ENCODE peak calls at places on chromosomes 16 and 17, in five cellular contexts. S, K, J, O and E are unnamed samples.

GRCh38 chr17:32794533-32795246 is 82.2 kb downstream of the MYO1D start:
- DNase-seq in S (no peak), K (no peak), J (no peak), O (no peak), E (no peak)

GRCh38 chr17:17906418-17907215 is 65.6 kb downstream of the TOM1L2 start:
- DNase-seq in S (no peak), K (no peak), J (peak), O (no peak), E (no peak)

GRCh38 chr16:25135239-25135878 is 23.8 kb downstream of the LCMT1 start:
- DNase-seq in S (no peak), K (no peak), J (peak), O (no peak), E (peak)

GRCh38 chr17:78884148-78884870 is 18.7 kb downstream of the CEP295NL start:
- DNase-seq in S (no peak), K (peak), J (no peak), O (no peak), E (no peak)

GRCh38 chr17:44022246-44022645 is 7.5 kb upstream of the TMEM101 start:
- DNase-seq in S (no peak), K (no peak), J (no peak), O (no peak), E (no peak)

GRCh38 chr16:85027349-85027967 is at the start of gene KIAA0513:
- DNase-seq in S (peak), K (peak), J (peak), O (peak), E (no peak)

GRCh38 chr16:10616744-10617640 is 36.6 kb upstream of the EMP2 start:
- DNase-seq in S (no peak), K (peak), J (peak), O (no peak), E (no peak)

GRCh38 chr16:70789231-70789926 is 11.6 kb downstream of the VAC14 start:
- DNase-seq in S (no peak), K (no peak), J (peak), O (no peak), E (no peak)

GRCh38 chr16:81462683-81463082 is 18.1 kb downstream of the CMIP start:
- DNase-seq in S (no peak), K (no peak), J (no peak), O (no peak), E (no peak)

GRCh38 chr17:32588982-32589381 is 102.2 kb downstream of the CDK5R1 start:
- DNase-seq in S (no peak), K (no peak), J (no peak), O (no peak), E (no peak)

GRCh38 chr16:12276631-12277030 is 300.1 kb downstream of the SNX29 start:
- DNase-seq in S (no peak), K (no peak), J (no peak), O (no peak), E (no peak)

GRCh38 chr16:12658506-12658905 is 145.2 kb downstream of the CPPED1 start:
- DNase-seq in S (no peak), K (no peak), J (no peak), O (no peak), E (no peak)

GRCh38 chr16:60031751-60032150 is 1297.6 kb upstream of the GOT2 start:
- DNase-seq in S (no peak), K (no peak), J (peak), O (no peak), E (no peak)

GRCh38 chr16:10868562-10869469 is 8.2 kb upstream of the CIITA start:
- DNase-seq in S (no peak), K (no peak), J (no peak), O (no peak), E (no peak)

GRCh38 chr17:8119575-8120519 is 1.5 kb upstream of the ALOXE3 start:
- DNase-seq in S (peak), K (peak), J (peak), O (no peak), E (peak)

GRCh38 chr16:30017277-30017656 is 5.7 kb upstream of the C16orf92 start:
- DNase-seq in S (no peak), K (no peak), J (no peak), O (no peak), E (no peak)

GRCh38 chr17:73311781-73312641 is at the start of gene CDC42EP4:
- DNase-seq in S (peak), K (peak), J (peak), O (peak), E (peak)

GRCh38 chr17:38333635-38334295 is 10.0 kb downstream of the GPR179 start:
- DNase-seq in S (no peak), K (no peak), J (no peak), O (no peak), E (no peak)

GRCh38 chr17:72407336-72408121 is 286.7 kb downstream of the SOX9 start:
- DNase-seq in S (no peak), K (peak), J (peak), O (no peak), E (peak)

GRCh38 chr16:668519-669171 is 713 bp downstream of the RHOT2 start:
- DNase-seq in S (no peak), K (no peak), J (no peak), O (no peak), E (no peak)

GRCh38 chr17:42118545-42118944 is 2.6 kb downstream of the KAT2A start:
- DNase-seq in S (no peak), K (no peak), J (no peak), O (no peak), E (no peak)

GRCh38 chr17:68771867-68772515 is 170.8 kb upstream of the FAM20A start:
- DNase-seq in S (no peak), K (no peak), J (peak), O (no peak), E (no peak)

GRCh38 chr17:72697602-72698146 is 394.8 kb downstream of the SLC39A11 start:
- DNase-seq in S (no peak), K (no peak), J (no peak), O (no peak), E (no peak)

GRCh38 chr17:34291721-34292348 is 6.3 kb downstream of the CCL11 start:
- DNase-seq in S (no peak), K (no peak), J (no peak), O (no peak), E (no peak)

GRCh38 chr17:40553694-40554534 is 11.4 kb downstream of the CCR7 start:
- DNase-seq in S (no peak), K (peak), J (peak), O (no peak), E (no peak)

GRCh38 chr17:13765701-13766100 is 164.0 kb upstream of the HS3ST3A1 start:
- DNase-seq in S (no peak), K (no peak), J (peak), O (no peak), E (no peak)

GRCh38 chr17:73798111-73798748 is 154.0 kb upstream of the SDK2 start:
- DNase-seq in S (no peak), K (no peak), J (peak), O (no peak), E (peak)

GRCh38 chr16:86755571-86756006 is 177.2 kb downstream of the FOXL1 start:
- DNase-seq in S (no peak), K (no peak), J (no peak), O (no peak), E (no peak)

GRCh38 chr16:11052080-11052808 is 107.9 kb downstream of the CLEC16A start:
- DNase-seq in S (no peak), K (no peak), J (no peak), O (no peak), E (no peak)

GRCh38 chr17:47966079-47966519 is 4.8 kb upstream of the CDK5RAP3 start:
- DNase-seq in S (no peak), K (no peak), J (no peak), O (no peak), E (no peak)

GRCh38 chr17:49455226-49455968 is 39.7 kb upstream of the NGFR start:
- DNase-seq in S (no peak), K (no peak), J (peak), O (no peak), E (no peak)

GRCh38 chr16:47358816-47359215 is 102.0 kb downstream of the ITFG1 start:
- DNase-seq in S (no peak), K (no peak), J (no peak), O (no peak), E (no peak)

GRCh38 chr17:30840775-30841174 is 9.0 kb downstream of the ATAD5 start:
- DNase-seq in S (no peak), K (no peak), J (no peak), O (no peak), E (no peak)

GRCh38 chr17:81608082-81608481 is 28.8 kb downstream of the NPLOC4 start:
- DNase-seq in S (no peak), K (no peak), J (no peak), O (no peak), E (no peak)

GRCh38 chr16:30122621-30123160 is 329 bp downstream of the MAPK3 start:
- DNase-seq in S (no peak), K (no peak), J (no peak), O (no peak), E (no peak)

GRCh38 chr16:78292726-78293380 is 193.4 kb downstream of the WWOX start:
- DNase-seq in S (no peak), K (no peak), J (no peak), O (no peak), E (no peak)

GRCh38 chr16:30499284-30499683 is 26.7 kb downstream of the ITGAL start:
- DNase-seq in S (no peak), K (no peak), J (no peak), O (no peak), E (no peak)

GRCh38 chr17:42984486-42984885 is 4.1 kb downstream of the RUNDC1 start:
- DNase-seq in S (no peak), K (no peak), J (no peak), O (no peak), E (no peak)

GRCh38 chr17:58314706-58315015 is 13.9 kb downstream of the TSPOAP1 start:
- DNase-seq in S (no peak), K (no peak), J (no peak), O (no peak), E (no peak)